ENCODE peak calls at places on chromosomes 7 and 10, in six cellular contexts. V, S, H, F, W and A are unnamed samples. For H3K4me1, the result is how much of the 10 kb centered on the place peaks cover.

GRCh38 chr7:39353615-39354376 is 212.4 kb upstream of the YAE1 start:
- DNase-seq in V (peak), S (no peak), H (peak), F (no peak), W (peak), A (no peak)

GRCh38 chr7:45881759-45882464 is 6.4 kb upstream of the IGFBP1 start:
- DNase-seq in V (no peak), S (no peak), H (no peak), F (no peak), W (no peak), A (no peak)

GRCh38 chr7:17680026-17680425 is 260.3 kb downstream of the SNX13 start:
- DNase-seq in V (peak), S (no peak), H (no peak), F (peak), W (no peak), A (peak)

GRCh38 chr7:79504607-79505389 is 51.3 kb upstream of the MAGI2 start:
- DNase-seq in V (peak), S (no peak), H (no peak), F (no peak), W (no peak), A (no peak)

GRCh38 chr10:47190301-47190700 is 109.7 kb upstream of the GDF10 start:
- DNase-seq in V (no peak), S (no peak), H (no peak), F (no peak), W (no peak), A (no peak)

GRCh38 chr7:68770649-68771048 is 827.6 kb upstream of the AUTS2 start:
- DNase-seq in V (no peak), S (peak), H (peak), F (peak), W (peak), A (no peak)

GRCh38 chr10:71397340-71398212 is 856 bp downstream of the CDH23 start:
- DNase-seq in V (peak), S (peak), H (peak), F (no peak), W (no peak), A (peak)

GRCh38 chr7:129047761-129048160 is 7.2 kb downstream of the TNPO3 start:
- DNase-seq in V (no peak), S (no peak), H (no peak), F (no peak), W (no peak), A (no peak)

GRCh38 chr7:69598487-69599148 is 343 bp downstream of the AUTS2 start:
- DNase-seq in V (peak), S (peak), H (no peak), F (peak), W (no peak), A (no peak)

GRCh38 chr7:30804078-30804661 is 33.0 kb downstream of the MINDY4 start:
- DNase-seq in V (no peak), S (no peak), H (no peak), F (no peak), W (no peak), A (no peak)

GRCh38 chr7:113179313-113179712 is 61.0 kb upstream of the SMIM30 start:
- DNase-seq in V (no peak), S (no peak), H (no peak), F (no peak), W (no peak), A (no peak)

GRCh38 chr7:149735779-149736477 is 37.5 kb downstream of the ZNF467 start:
- DNase-seq in V (no peak), S (no peak), H (peak), F (no peak), W (no peak), A (no peak)

GRCh38 chr10:98096316-98096715 is 38.1 kb upstream of the R3HCC1L start:
- DNase-seq in V (no peak), S (no peak), H (no peak), F (no peak), W (no peak), A (no peak)

GRCh38 chr7:40133561-40134427 is 628 bp downstream of the MPLKIP start:
- DNase-seq in V (peak), S (no peak), H (no peak), F (peak), W (no peak), A (no peak)

GRCh38 chr7:102973096-102973802 is 60.4 kb downstream of the LRRC17 start:
- DNase-seq in V (peak), S (no peak), H (no peak), F (no peak), W (no peak), A (no peak)

GRCh38 chr10:76035010-76035727 is 603.7 kb downstream of the LRMDA start:
- DNase-seq in V (no peak), S (no peak), H (peak), F (no peak), W (no peak), A (no peak)

GRCh38 chr10:73956476-73957338 is 41.2 kb upstream of the VCL start:
- DNase-seq in V (peak), S (no peak), H (no peak), F (no peak), W (no peak), A (no peak)

GRCh38 chr7:75650671-75651070 is 88.1 kb downstream of the HIP1 start:
- DNase-seq in V (no peak), S (peak), H (peak), F (no peak), W (peak), A (no peak)

GRCh38 chr10:51894752-51895151 is 195.4 kb upstream of the CSTF2T start:
- DNase-seq in V (no peak), S (no peak), H (no peak), F (no peak), W (no peak), A (no peak)

GRCh38 chr7:134415700-134416099 is 43.2 kb downstream of the AKR1B1 start:
- DNase-seq in V (no peak), S (no peak), H (no peak), F (no peak), W (no peak), A (no peak)

GRCh38 chr7:83599131-83599530 is 49.8 kb downstream of the SEMA3E start:
- DNase-seq in V (no peak), S (no peak), H (no peak), F (no peak), W (no peak), A (no peak)

GRCh38 chr7:1380211-1380815 is 79.0 kb downstream of the MICALL2 start:
- DNase-seq in V (no peak), S (no peak), H (peak), F (no peak), W (no peak), A (no peak)

GRCh38 chr7:158541330-158542010 is 46.2 kb downstream of the PTPRN2 start:
- DNase-seq in V (no peak), S (no peak), H (no peak), F (no peak), W (no peak), A (no peak)

GRCh38 chr10:28481968-28482367 is 51.0 kb upstream of the WAC start:
- DNase-seq in V (no peak), S (no peak), H (no peak), F (no peak), W (no peak), A (no peak)

GRCh38 chr10:51311232-51311631 is 236.9 kb downstream of the PRKG1 start:
- DNase-seq in V (no peak), S (no peak), H (no peak), F (no peak), W (no peak), A (no peak)

GRCh38 chr7:130998993-130999602 is 265.1 kb upstream of the KLF14 start:
- DNase-seq in V (no peak), S (no peak), H (no peak), F (no peak), W (no peak), A (no peak)

GRCh38 chr10:51344371-51344770 is 270.1 kb downstream of the PRKG1 start:
- DNase-seq in V (no peak), S (no peak), H (no peak), F (no peak), W (no peak), A (no peak)

GRCh38 chr7:66238712-66239466 is 33.8 kb downstream of the TPST1 start:
- DNase-seq in V (no peak), S (no peak), H (no peak), F (no peak), W (no peak), A (no peak)

GRCh38 chr7:46015107-46015868 is 94.2 kb upstream of the IGFBP3 start:
- DNase-seq in V (peak), S (peak), H (no peak), F (no peak), W (peak), A (no peak)

GRCh38 chr10:47050618-47051455 is 139.6 kb downstream of the PTPN20 start:
- DNase-seq in V (no peak), S (peak), H (no peak), F (no peak), W (no peak), A (peak)

GRCh38 chr7:43211276-43211675 is 98.8 kb downstream of the HECW1 start:
- DNase-seq in V (peak), S (no peak), H (no peak), F (peak), W (no peak), A (no peak)

GRCh38 chr7:142153400-142153799 is 41.9 kb downstream of the MGAM2 start:
- DNase-seq in V (no peak), S (no peak), H (peak), F (peak), W (no peak), A (no peak)

DNA sequence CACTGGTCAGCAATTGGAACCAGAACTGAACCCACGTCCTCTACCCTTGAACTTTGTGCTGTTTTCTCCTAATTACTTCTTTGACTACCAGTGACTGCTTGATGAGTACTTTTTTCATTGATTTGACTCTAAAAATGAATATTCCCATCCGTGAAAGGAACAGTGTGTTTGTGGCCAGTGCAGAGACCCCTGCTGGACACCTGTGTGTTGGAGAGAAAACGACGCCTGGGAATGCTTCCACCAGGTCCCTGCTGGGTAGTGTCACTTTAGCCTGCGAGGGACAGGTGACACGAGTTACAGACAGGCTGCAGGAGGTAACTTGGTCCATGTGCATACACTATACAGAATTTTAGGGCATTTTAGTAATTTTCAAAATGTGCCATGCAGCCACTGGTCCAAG is 6.8 kb upstream of the GJD4 start:
- DNase-seq in V (peak), S (no peak), H (peak), F (no peak), W (no peak), A (no peak)
- TF ChIP-seq CTCF in V (peak), S (peak), H (peak), F (peak), W (peak), A (no peak)

GRCh38 chr10:22710139-22710745 is 4.1 kb downstream of the PIP4K2A start:
- DNase-seq in V (no peak), S (no peak), H (no peak), F (no peak), W (no peak), A (no peak)
- H3K4me1 ChIP-seq in V (under half), S (under half), H (under half), F (under half), W (under half), A (under half)

GRCh38 chr10:44966816-44967509 is 7.4 kb downstream of the RASSF4 start:
- DNase-seq in V (no peak), S (no peak), H (no peak), F (no peak), W (no peak), A (no peak)
- TF ChIP-seq CTCF in V (no peak), S (no peak), H (peak), F (peak), W (peak), A (no peak)

GRCh38 chr10:121084675-121085070 is 233.5 kb downstream of the WDR11 start:
- DNase-seq in V (no peak), S (no peak), H (no peak), F (no peak), W (no peak), A (no peak)
- H3K4me1 ChIP-seq in V (under half), S (under half), H (under half), F (under half), W (under half), A (under half)

GRCh38 chr7:155007947-155008346 is 5.0 kb upstream of the PAXIP1 start:
- DNase-seq in V (peak), S (no peak), H (peak), F (peak), W (no peak), A (no peak)
- TF ChIP-seq CTCF in V (peak), S (no peak), H (peak), F (peak), W (peak), A (no peak)

GRCh38 chr7:98286093-98286525 is 4.6 kb downstream of the BRI3 start:
- DNase-seq in V (no peak), S (peak), H (peak), F (no peak), W (peak), A (peak)
- H3K4me1 ChIP-seq in V (under half), S (half or more), H (under half), F (half or more), W (half or more), A (half or more)

GRCh38 chr7:125010540-125010939 is 80.9 kb upstream of the POT1 start:
- DNase-seq in V (no peak), S (no peak), H (no peak), F (no peak), W (no peak), A (no peak)
- TF ChIP-seq CTCF in V (no peak), S (no peak), H (no peak), F (no peak), W (no peak), A (no peak)

GRCh38 chr10:36492590-36493510 is 632.5 kb upstream of the ANKRD30A start:
- DNase-seq in V (no peak), S (no peak), H (no peak), F (no peak), W (no peak), A (no peak)

GRCh38 chr10:36493511-36493880 is 631.9 kb upstream of the ANKRD30A start:
- DNase-seq in V (no peak), S (no peak), H (no peak), F (no peak), W (no peak), A (no peak)

GRCh38 chr10:36488579-36488978 is 636.8 kb upstream of the ANKRD30A start:
- DNase-seq in V (no peak), S (no peak), H (no peak), F (no peak), W (no peak), A (no peak)

GRCh38 chr10:36489181-36489927 is 636.0 kb upstream of the ANKRD30A start:
- DNase-seq in V (no peak), S (no peak), H (no peak), F (no peak), W (peak), A (no peak)

GRCh38 chr10:36489928-36490279 is 635.5 kb upstream of the ANKRD30A start:
- DNase-seq in V (no peak), S (no peak), H (no peak), F (no peak), W (no peak), A (no peak)
- H3K4me1 ChIP-seq in V (under half), S (under half), H (under half), F (under half), W (under half), A (under half)

GRCh38 chr10:126781817-126782216 is 111.3 kb upstream of the C10orf90 start:
- DNase-seq in V (no peak), S (no peak), H (no peak), F (no peak), W (no peak), A (no peak)

GRCh38 chr10:126783806-126784205 is 113.3 kb upstream of the C10orf90 start:
- DNase-seq in V (no peak), S (no peak), H (no peak), F (no peak), W (no peak), A (no peak)

DNA sequence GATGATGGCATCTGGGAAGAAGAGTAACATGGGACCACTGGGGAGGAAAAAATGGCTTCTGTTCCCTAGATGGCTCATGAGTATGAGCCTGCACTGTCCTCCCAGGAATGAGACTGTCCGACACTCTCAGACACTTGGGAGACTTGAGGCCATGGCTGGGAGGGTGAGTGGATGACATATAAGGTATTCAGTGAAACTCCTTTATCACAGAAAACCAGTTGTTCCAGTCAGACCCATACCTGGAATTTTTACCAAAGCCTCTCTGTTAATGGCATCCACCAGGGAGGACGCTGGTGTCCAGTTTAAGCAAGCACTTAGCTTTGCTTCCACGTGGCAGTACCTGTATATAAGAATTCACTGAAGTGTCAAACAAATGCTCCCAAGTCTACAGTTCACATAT is 116.7 kb upstream of the C10orf90 start:
- DNase-seq in V (no peak), S (no peak), H (no peak), F (no peak), W (no peak), A (no peak)
- TF ChIP-seq CTCF in V (no peak), S (no peak), H (no peak), F (no peak), W (no peak), A (no peak)